ENCODE peak calls at places on chromosome 9, in ten cellular contexts. N, L, V, U, X, A, I, H, J and E are unnamed samples.

GRCh38 chr9:86659413-86660046 is 287.8 kb downstream of the GAS1 start:
- DNase-seq in I (peak), J (no peak), H (no peak), U (no peak), N (no peak), L (no peak), V (no peak), X (no peak), A (no peak), E (no peak)

GRCh38 chr9:78406933-78407332 is 110.0 kb downstream of the PSAT1 start:
- DNase-seq in H (no peak), V (no peak), N (no peak), J (no peak), L (no peak), A (no peak), X (no peak), I (no peak), U (no peak), E (no peak)

GRCh38 chr9:134987376-134987775 is 69.7 kb upstream of the FCN1 start:
- DNase-seq in N (no peak), I (no peak), A (no peak), U (no peak), H (no peak), L (no peak), X (no peak), J (no peak), V (no peak), E (no peak)

GRCh38 chr9:33881635-33882034 is 64.7 kb downstream of the UBE2R2 start:
- DNase-seq in H (peak), J (no peak), I (no peak), A (no peak), X (no peak), U (peak), V (no peak), L (no peak), N (no peak), E (no peak)

GRCh38 chr9:37650873-37651768 is at the start of gene FRMPD1:
- DNase-seq in A (peak), H (peak), V (no peak), J (no peak), X (no peak), N (peak), L (peak), U (peak), I (peak), E (no peak)

GRCh38 chr9:93094294-93095204 is 1.5 kb upstream of the CARD19 start:
- DNase-seq in J (no peak), L (peak), X (no peak), U (no peak), A (peak), I (no peak), H (no peak), V (peak), N (peak), E (no peak)

GRCh38 chr9:124869986-124870560 is 8.1 kb downstream of the ARPC5L start:
- DNase-seq in J (peak), I (no peak), U (peak), A (peak), H (no peak), N (no peak), L (peak), V (no peak), X (no peak), E (no peak)

GRCh38 chr9:132341177-132341840 is 13.5 kb downstream of the SETX start:
- DNase-seq in I (no peak), A (no peak), X (no peak), J (no peak), H (no peak), L (no peak), U (no peak), V (no peak), N (no peak), E (no peak)

GRCh38 chr9:71990466-71990865 is 69.9 kb downstream of the C9orf57 start:
- DNase-seq in U (no peak), J (no peak), A (peak), N (no peak), V (no peak), X (no peak), I (peak), L (no peak), H (no peak), E (no peak)

DNA sequence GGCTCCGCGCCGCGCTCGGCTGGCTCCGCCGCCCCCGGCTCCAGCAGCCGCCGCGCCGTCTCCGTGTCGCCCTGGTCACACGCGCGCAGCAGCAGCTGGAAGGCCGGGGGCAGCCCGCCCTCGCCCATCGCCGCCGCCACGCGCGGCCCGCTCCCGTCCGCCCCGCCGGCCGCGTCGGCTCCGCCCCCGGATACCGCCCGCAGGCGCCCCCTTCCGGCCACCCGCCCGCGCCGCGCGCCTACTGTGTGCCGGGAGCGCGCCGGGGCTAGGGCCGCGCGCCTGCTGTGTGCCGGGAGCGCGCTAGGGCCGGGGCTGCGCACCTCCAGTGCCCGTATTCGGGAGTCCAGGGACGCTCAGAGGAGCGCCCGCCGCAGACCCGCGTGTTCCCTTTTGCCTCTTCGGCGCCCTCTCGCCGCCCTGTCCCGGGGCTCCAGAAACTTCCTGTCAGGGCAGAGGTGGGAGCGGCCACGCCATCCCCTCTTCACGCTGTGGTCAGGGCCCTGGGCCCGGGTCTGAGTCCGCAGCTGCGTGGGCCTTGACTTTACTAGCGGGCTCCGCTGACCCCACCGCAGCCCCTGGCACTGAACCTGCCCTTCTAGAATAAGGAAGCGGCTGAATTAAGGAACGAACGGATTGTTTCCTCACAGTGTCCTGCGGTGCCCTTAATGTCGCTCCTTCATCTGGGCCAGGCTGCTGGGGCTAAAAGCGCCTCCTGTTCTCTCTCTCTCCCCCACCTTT is at the start of gene ANKS6:
- DNase-seq in A (peak), J (no peak), X (no peak), H (peak), U (peak), I (peak), V (peak), L (peak), N (peak), E (no peak)
- TF ChIP-seq CTCF in A (peak), J (peak), X (peak), H (peak), U (peak), I (peak), V (peak), L (no peak), N (peak), E (peak)

GRCh38 chr9:133957328-133957727 is 34.8 kb downstream of the VAV2 start:
- DNase-seq in H (no peak), U (no peak), L (no peak), V (no peak), X (no peak), J (no peak), I (no peak), N (no peak), A (no peak), E (no peak)

GRCh38 chr9:133956520-133957076 is 35.5 kb downstream of the VAV2 start:
- DNase-seq in N (no peak), I (peak), L (no peak), U (peak), J (no peak), X (no peak), H (peak), V (no peak), A (no peak), E (no peak)

GRCh38 chr9:133954862-133955529 is 37.1 kb downstream of the VAV2 start:
- DNase-seq in N (no peak), V (no peak), U (no peak), J (peak), X (no peak), I (no peak), L (no peak), H (no peak), A (no peak), E (no peak)

GRCh38 chr9:133953976-133954709 is 38.0 kb downstream of the VAV2 start:
- DNase-seq in J (peak), U (no peak), I (no peak), V (no peak), A (no peak), N (no peak), L (no peak), X (no peak), H (no peak), E (no peak)

DNA sequence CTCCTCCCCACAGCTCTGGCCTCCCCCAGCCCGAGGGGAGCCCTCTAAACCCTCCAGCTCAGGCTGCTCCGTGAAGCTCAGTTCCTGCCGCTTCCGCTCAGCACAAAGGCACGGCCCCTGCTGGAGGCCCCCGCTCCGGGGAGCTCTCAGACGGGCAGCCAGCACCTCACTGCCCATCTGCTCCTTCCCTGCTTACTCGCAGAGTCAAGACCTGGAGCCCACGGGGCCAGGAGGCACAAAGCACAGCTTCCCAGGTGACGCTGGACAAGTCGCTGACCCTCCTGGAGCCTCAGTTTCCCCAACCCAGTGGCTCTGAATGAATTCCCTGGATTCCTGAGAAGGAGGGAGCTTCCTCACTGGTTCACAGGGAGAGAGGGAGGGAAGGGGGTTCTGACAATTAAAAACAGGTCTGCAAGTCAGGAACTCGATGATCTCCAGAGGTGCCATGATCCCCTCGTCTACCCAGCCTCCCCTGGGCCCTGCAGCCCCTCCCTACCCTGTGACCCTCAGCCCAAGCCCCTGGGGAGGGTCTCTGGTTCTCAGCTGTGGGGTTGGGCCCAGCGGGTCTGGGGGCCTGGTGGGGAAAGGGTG is 36.2 kb downstream of the VAV2 start:
- DNase-seq in N (no peak), H (peak), U (peak), V (no peak), X (no peak), L (peak), I (peak), A (peak), J (no peak), E (no peak)
- H3K4me3 ChIP-seq in N (peak), H (peak), U (no peak), V (peak), X (no peak), L (no peak), I (peak), A (no peak), J (peak), E (no peak)

GRCh38 chr9:128556276-128556675 is 3.9 kb downstream of the SPTAN1 start:
- DNase-seq in I (no peak), V (no peak), L (no peak), U (no peak), H (no peak), J (no peak), A (no peak), N (no peak), X (no peak), E (no peak)

GRCh38 chr9:128552744-128553221 is 396 bp downstream of the SPTAN1 start:
- DNase-seq in I (peak), L (peak), V (no peak), U (peak), J (no peak), A (peak), H (no peak), N (peak), X (no peak), E (no peak)

GRCh38 chr9:128553695-128554094 is 1.3 kb downstream of the SPTAN1 start:
- DNase-seq in H (peak), A (no peak), I (peak), U (peak), X (no peak), L (peak), N (no peak), V (no peak), J (no peak), E (peak)

GRCh38 chr9:128555180-128555721 is 2.9 kb downstream of the SPTAN1 start:
- DNase-seq in L (peak), N (no peak), J (no peak), V (no peak), U (peak), H (peak), X (no peak), A (peak), I (peak), E (no peak)

GRCh38 chr9:128554155-128554862 is 1.9 kb downstream of the SPTAN1 start:
- DNase-seq in I (peak), V (peak), A (peak), N (peak), H (peak), X (peak), L (peak), U (peak), J (peak), E (peak)
- TF ChIP-seq CTCF in I (peak), V (no peak), A (no peak), N (no peak), H (peak), X (peak), L (no peak), U (peak), J (no peak), E (peak)

GRCh38 chr9:130837002-130837511 is 2.0 kb downstream of the ABL1 start:
- DNase-seq in X (no peak), J (no peak), A (no peak), V (no peak), I (peak), N (no peak), H (peak), L (no peak), U (peak), E (no peak)

GRCh38 chr9:130837644-130838043 is 2.6 kb downstream of the ABL1 start:
- DNase-seq in I (no peak), U (no peak), A (no peak), V (no peak), L (no peak), N (no peak), H (no peak), J (no peak), X (no peak), E (no peak)

GRCh38 chr9:130835441-130836298 is 616 bp downstream of the ABL1 start:
- DNase-seq in L (peak), H (peak), J (no peak), N (peak), X (no peak), I (peak), V (no peak), U (peak), A (peak), E (no peak)

GRCh38 chr9:130842547-130842946 is 7.5 kb downstream of the ABL1 start:
- DNase-seq in J (no peak), I (no peak), U (no peak), N (no peak), X (no peak), A (no peak), L (no peak), V (no peak), H (no peak), E (no peak)

DNA sequence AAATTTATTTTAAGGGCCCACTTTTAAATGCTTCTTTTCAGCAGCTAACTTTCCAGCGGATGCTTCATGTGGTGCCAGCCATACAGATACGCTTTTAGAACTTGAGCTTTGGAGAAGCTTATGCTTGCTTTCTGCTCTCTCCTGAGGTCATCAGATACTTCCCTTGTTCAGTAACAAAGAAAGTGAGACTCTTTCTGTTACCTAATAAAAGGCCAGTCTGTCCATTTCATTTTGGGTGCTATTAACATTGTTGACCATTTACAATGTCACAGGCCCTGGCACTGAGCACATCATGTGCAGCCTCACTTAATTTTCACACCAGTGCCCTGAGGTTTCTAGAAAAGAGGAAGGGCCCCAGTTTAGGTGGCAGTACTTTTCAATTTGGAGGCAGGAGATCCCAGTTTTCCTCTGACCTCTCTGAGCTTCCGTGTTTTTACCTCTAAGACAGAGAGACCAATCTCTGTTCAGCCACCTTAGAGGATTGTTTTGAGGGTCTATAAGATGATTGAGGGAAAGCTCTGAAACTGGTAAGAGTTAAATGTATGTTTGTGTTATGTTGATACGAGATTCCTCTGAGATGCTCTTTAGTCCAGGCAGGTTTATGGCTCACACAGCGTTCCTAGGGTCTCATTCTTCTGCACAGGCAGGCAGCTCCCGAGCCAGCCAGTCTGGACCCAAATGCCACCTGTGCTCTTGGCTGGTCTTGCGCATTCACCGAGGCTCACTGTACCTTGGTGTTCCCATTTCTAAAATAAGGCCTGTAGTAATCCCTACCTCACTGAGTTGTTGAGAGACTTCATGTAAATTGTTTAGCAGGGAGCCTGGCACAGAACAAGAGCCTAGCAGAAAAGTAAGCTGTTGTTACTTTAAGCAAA is 4.4 kb downstream of the ABL1 start:
- DNase-seq in A (no peak), J (no peak), H (no peak), U (no peak), L (no peak), I (no peak), V (no peak), N (no peak), X (no peak), E (no peak)
- H3K4me3 ChIP-seq in A (no peak), J (no peak), H (peak), U (no peak), L (peak), I (no peak), V (peak), N (no peak), X (no peak), E (no peak)

GRCh38 chr9:8852301-8852864 is 1052.8 kb upstream of the DMAC1 start:
- DNase-seq in U (no peak), V (no peak), L (no peak), N (no peak), H (no peak), J (no peak), A (no peak), I (no peak), X (no peak), E (no peak)

GRCh38 chr9:8858250-8859161 is 1058.9 kb upstream of the DMAC1 start:
- DNase-seq in U (no peak), V (no peak), X (no peak), H (no peak), I (no peak), J (no peak), N (no peak), A (no peak), L (no peak), E (no peak)

GRCh38 chr9:8856686-8857329 is 1057.2 kb upstream of the DMAC1 start:
- DNase-seq in A (peak), I (no peak), V (no peak), J (no peak), X (no peak), L (no peak), U (no peak), N (no peak), H (peak), E (no peak)

GRCh38 chr9:8857330-8858249 is 1058.0 kb upstream of the DMAC1 start:
- DNase-seq in J (no peak), V (peak), L (peak), A (peak), N (peak), I (peak), U (peak), H (peak), X (no peak), E (no peak)

GRCh38 chr9:8855046-8855445 is 1055.5 kb upstream of the DMAC1 start:
- DNase-seq in I (no peak), V (no peak), H (peak), X (no peak), L (peak), A (peak), J (no peak), U (peak), N (no peak), E (no peak)
- TF ChIP-seq CTCF in I (peak), V (no peak), H (peak), X (no peak), L (peak), A (peak), J (no peak), U (peak), N (peak), E (peak)

GRCh38 chr9:136107953-136108647 is 10.6 kb downstream of the TMEM250 start:
- DNase-seq in I (no peak), J (no peak), H (no peak), L (no peak), A (no peak), V (no peak), X (no peak), N (no peak), U (no peak), E (no peak)

GRCh38 chr9:136107155-136107952 is 11.3 kb downstream of the TMEM250 start:
- DNase-seq in U (no peak), A (no peak), X (no peak), L (no peak), V (no peak), J (no peak), H (no peak), I (no peak), N (no peak), E (no peak)

GRCh38 chr9:136109351-136110081 is 9.2 kb downstream of the TMEM250 start:
- DNase-seq in N (peak), X (peak), V (peak), J (peak), H (peak), L (peak), A (peak), I (peak), U (peak), E (peak)

GRCh38 chr9:136110082-136111061 is 8.3 kb downstream of the TMEM250 start:
- DNase-seq in L (no peak), N (no peak), X (no peak), V (no peak), I (peak), A (no peak), H (peak), J (no peak), U (peak), E (no peak)

DNA sequence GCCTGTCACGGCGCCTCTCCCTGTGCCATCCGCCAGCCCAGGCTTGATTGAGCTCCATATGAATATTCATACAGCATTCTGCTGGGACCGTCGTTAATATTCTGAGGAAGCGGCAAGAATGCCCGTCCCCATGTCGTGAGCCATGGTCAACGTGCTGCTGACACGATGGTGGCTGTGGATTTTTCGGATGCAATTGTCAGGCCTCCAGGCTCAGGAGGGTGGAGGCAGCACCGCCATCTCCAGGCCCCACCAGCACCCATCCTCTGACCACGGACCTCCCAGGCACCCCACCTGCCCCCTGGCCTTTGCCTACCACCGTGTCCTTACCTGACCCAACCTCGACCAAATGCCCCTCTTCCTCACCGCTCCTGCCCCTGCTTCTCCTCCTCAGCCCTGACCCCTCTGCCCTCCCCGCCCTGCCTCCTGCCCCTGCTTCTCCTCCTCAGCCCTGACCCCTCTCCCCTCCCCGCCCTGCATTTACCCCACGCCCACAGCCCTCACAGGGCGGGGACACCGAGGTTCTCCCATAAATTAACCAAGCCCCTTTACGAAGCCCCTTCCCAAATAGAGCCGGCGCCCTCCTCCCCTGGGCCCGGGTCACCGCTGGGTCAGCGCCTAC is 9.9 kb downstream of the TMEM250 start:
- DNase-seq in A (no peak), H (no peak), N (no peak), V (no peak), X (no peak), I (no peak), J (no peak), L (no peak), U (no peak), E (no peak)
- H3K4me3 ChIP-seq in A (peak), H (no peak), N (peak), V (peak), X (no peak), I (no peak), J (peak), L (peak), U (no peak), E (no peak)